ENCODE peak calls at places on chromosomes 11 and 22, in ten cellular contexts. E is activated T-helper 1 cell treated with anti-CD3 and anti-CD28 coated beads, Interleukin-2, amount 50 U/mL, for 16 hours; T is heart left ventricle; J is stimulated activated CD8-positive, alpha-beta memory T cell treated with anti-CD3 and anti-CD28 coated beads, Interleukin-15, amount 100 ng/mL, for 24 hours; X is LoVo; M is H9; O is stimulated activated naive B cell treated with anti-CD40 and anti-IgM and Interleukin-4, amounts not matched to agents 10 μg/mL and 1 μg/mL and 100 μg/mL, for 72 hours; F is stimulated activated CD4-positive, alpha-beta T cell treated with anti-CD3 and anti-CD28 coated beads, Interleukin-15, amount 100 ng/mL, for 1 hour; D is activated T-cell treated with anti-CD3 and anti-CD28 coated beads for 48 hours; N is left lung. W is an unnamed sample.

GRCh38 chr11:46304605-46305004 is 27.1 kb downstream of the CREB3L1 start:
- DNase-seq in E (no peak), T (no peak), J (no peak), X (no peak), M (no peak), O (no peak), F (no peak), D (no peak), N (no peak), W (no peak)

GRCh38 chr11:110490886-110491285 is 61.1 kb downstream of the FDX1 start:
- DNase-seq in E (no peak), T (no peak), J (no peak), X (no peak), M (no peak), O (no peak), F (no peak), D (no peak), N (no peak), W (no peak)

GRCh38 chr22:20989323-20990138 is 7.4 kb downstream of the LZTR1 start:
- DNase-seq in E (no peak), T (no peak), J (no peak), X (no peak), M (no peak), O (no peak), F (no peak), D (no peak), N (peak; percentile 45), W (no peak)

GRCh38 chr11:60485987-60486386 is 6.6 kb upstream of the MS4A12 start:
- DNase-seq in E (no peak), T (no peak), J (no peak), X (peak; percentile 17), M (peak; percentile 74), O (peak; percentile 60), F (no peak), D (no peak), N (no peak), W (no peak)

GRCh38 chr11:78340530-78340929 is 77.1 kb downstream of the GAB2 start:
- DNase-seq in E (no peak), T (no peak), J (no peak), X (no peak), M (no peak), O (no peak), F (no peak), D (no peak), N (no peak), W (no peak)

GRCh38 chr11:66317322-66317765 is 500 bp upstream of the CD248 start:
- DNase-seq in E (no peak), T (peak; percentile 65), J (no peak), X (no peak), M (no peak), O (no peak), F (no peak), D (peak; percentile 41), N (peak; percentile 78), W (no peak)

GRCh38 chr22:28348613-28349012 is 331.0 kb downstream of the TTC28 start:
- DNase-seq in E (no peak), T (no peak), J (no peak), X (no peak), M (no peak), O (no peak), F (no peak), D (no peak), N (no peak), W (no peak)

GRCh38 chr11:63682045-63682915 is 980 bp downstream of the RTN3 start:
- DNase-seq in E (no peak), T (peak; percentile 32), J (no peak), X (no peak), M (peak; percentile 44), O (no peak), F (no peak), D (no peak), N (no peak), W (no peak)

GRCh38 chr11:127993788-127994187 is 593.6 kb downstream of the ETS1 start:
- DNase-seq in E (no peak), T (no peak), J (no peak), X (no peak), M (peak; percentile 51), O (no peak), F (no peak), D (no peak), N (no peak), W (no peak)

GRCh38 chr22:48661984-48662383 is 1165.7 kb downstream of the BRD1 start:
- DNase-seq in E (no peak), T (no peak), J (no peak), X (no peak), M (no peak), O (no peak), F (no peak), D (no peak), N (peak; percentile 59), W (no peak)

GRCh38 chr22:47695176-47695575 is 932.7 kb downstream of the TBC1D22A start:
- DNase-seq in E (no peak), T (no peak), J (no peak), X (no peak), M (no peak), O (peak; percentile 24), F (no peak), D (no peak), N (no peak), W (no peak)

GRCh38 chr11:112525270-112525669 is 264.6 kb upstream of the PLET1 start:
- DNase-seq in E (no peak), T (no peak), J (no peak), X (no peak), M (no peak), O (no peak), F (no peak), D (no peak), N (no peak), W (no peak)

GRCh38 chr22:35995345-35995744 is 33.3 kb downstream of the RBFOX2 start:
- DNase-seq in E (no peak), T (no peak), J (no peak), X (no peak), M (no peak), O (no peak), F (no peak), D (no peak), N (no peak), W (no peak)

GRCh38 chr11:82406611-82407010 is 327.1 kb downstream of the FAM181B start:
- DNase-seq in E (no peak), T (no peak), J (no peak), X (no peak), M (no peak), O (no peak), F (no peak), D (no peak), N (no peak), W (no peak)

GRCh38 chr22:28977050-28977449 is 84.6 kb downstream of the C22orf31 start:
- DNase-seq in E (no peak), T (no peak), J (no peak), X (no peak), M (no peak), O (no peak), F (no peak), D (no peak), N (no peak), W (no peak)

GRCh38 chr11:122229611-122230386 is 113.8 kb upstream of the BLID start:
- DNase-seq in E (no peak), T (no peak), J (no peak), X (no peak), M (peak; percentile 68), O (no peak), F (no peak), D (no peak), N (peak; percentile 63), W (no peak)

GRCh38 chr11:123775274-123775673 is 21.0 kb upstream of the OR6X1 start:
- DNase-seq in E (no peak), T (no peak), J (no peak), X (no peak), M (peak; percentile 71), O (no peak), F (no peak), D (no peak), N (no peak), W (no peak)

GRCh38 chr11:106076421-106076922 is 675 bp downstream of the KBTBD3 start:
- DNase-seq in E (no peak), T (no peak), J (no peak), X (no peak), M (no peak), O (no peak), F (no peak), D (no peak), N (no peak), W (no peak)

GRCh38 chr11:118820412-118821357 is 29.7 kb upstream of the DDX6 start:
- DNase-seq in E (no peak), T (peak; percentile 78), J (no peak), X (no peak), M (peak; percentile 44), O (peak; percentile 90), F (no peak), D (no peak), N (peak; percentile 87), W (no peak)

GRCh38 chr22:25970996-25971811 is 198.1 kb upstream of the SEZ6L start:
- DNase-seq in E (no peak), T (no peak), J (no peak), X (no peak), M (peak; percentile 57), O (no peak), F (no peak), D (no peak), N (no peak), W (no peak)

GRCh38 chr11:75352417-75353206 is 1.2 kb upstream of the ARRB1 start:
- DNase-seq in E (no peak), T (no peak), J (no peak), X (no peak), M (no peak), O (no peak), F (no peak), D (no peak), N (peak; percentile 92), W (no peak)

GRCh38 chr11:89447845-89448244 is 43.3 kb downstream of the NOX4 start:
- DNase-seq in E (no peak), T (no peak), J (no peak), X (no peak), M (no peak), O (no peak), F (no peak), D (no peak), N (no peak), W (no peak)

GRCh38 chr22:25081409-25081824 is 118.2 kb upstream of the CRYBB3 start:
- DNase-seq in E (no peak), T (no peak), J (no peak), X (no peak), M (no peak), O (no peak), F (no peak), D (peak; percentile 45), N (no peak), W (no peak)

GRCh38 chr11:70292863-70293262 is 22.4 kb downstream of the PPFIA1 start:
- DNase-seq in E (no peak), T (no peak), J (no peak), X (no peak), M (no peak), O (no peak), F (no peak), D (no peak), N (no peak), W (no peak)

GRCh38 chr11:7596975-7597391 is 76.3 kb downstream of the CYB5R2 start:
- DNase-seq in E (no peak), T (no peak), J (no peak), X (no peak), M (no peak), O (no peak), F (no peak), D (no peak), N (no peak), W (no peak)

GRCh38 chr22:35426801-35427140 is 26.8 kb downstream of the MCM5 start:
- DNase-seq in E (no peak), T (no peak), J (no peak), X (no peak), M (no peak), O (no peak), F (no peak), D (no peak), N (no peak), W (no peak)

GRCh38 chr11:63602296-63602695 is 11.9 kb downstream of the PLAAT3 start:
- DNase-seq in E (no peak), T (no peak), J (no peak), X (no peak), M (no peak), O (no peak), F (no peak), D (no peak), N (no peak), W (no peak)

GRCh38 chr22:22802346-22802970 is 85.2 kb upstream of the IGLL5 start:
- DNase-seq in E (no peak), T (no peak), J (no peak), X (no peak), M (no peak), O (no peak), F (no peak), D (no peak), N (no peak), W (no peak)

W was measured in NCI-H1930.